ENCODE peak calls at places on chromosomes 16 and 17, in six cellular contexts. J, R, O, S, X and E are unnamed samples.

GRCh38 chr16:87436225-87437172 is 44.4 kb downstream of the MAP1LC3B start:
- DNase-seq in J (no peak), R (peak), O (no peak), S (no peak), X (no peak), E (no peak)

GRCh38 chr17:27245230-27245696 is 48.7 kb upstream of the WSB1 start:
- DNase-seq in J (peak), R (no peak), O (peak), S (peak), X (peak), E (no peak)

GRCh38 chr16:12120331-12120981 is 143.9 kb downstream of the SNX29 start:
- DNase-seq in J (peak), R (no peak), O (no peak), S (no peak), X (no peak), E (no peak)

GRCh38 chr17:38673714-38674012 is 1.1 kb downstream of the EPOP start:
- DNase-seq in J (no peak), R (peak), O (no peak), S (no peak), X (no peak), E (no peak)

GRCh38 chr16:24526701-24527470 is 12.5 kb upstream of the RBBP6 start:
- DNase-seq in J (no peak), R (no peak), O (peak), S (no peak), X (no peak), E (no peak)

GRCh38 chr17:68600881-68601564 is at the start of gene FAM20A:
- DNase-seq in J (no peak), R (peak), O (peak), S (no peak), X (no peak), E (no peak)

GRCh38 chr16:87371261-87371866 is 12.2 kb downstream of the FBXO31 start:
- DNase-seq in J (no peak), R (no peak), O (no peak), S (no peak), X (no peak), E (no peak)

GRCh38 chr17:47785538-47786123 is 36.0 kb downstream of the OSBPL7 start:
- DNase-seq in J (peak), R (no peak), O (peak), S (no peak), X (no peak), E (no peak)

GRCh38 chr16:89094252-89094901 is 725 bp downstream of the ACSF3 start:
- DNase-seq in J (no peak), R (peak), O (no peak), S (peak), X (no peak), E (no peak)

GRCh38 chr17:73203135-73203787 is 10.4 kb downstream of the COG1 start:
- DNase-seq in J (no peak), R (no peak), O (no peak), S (no peak), X (no peak), E (no peak)

GRCh38 chr17:9002236-9002609 is 19.1 kb upstream of the NTN1 start:
- DNase-seq in J (no peak), R (peak), O (peak), S (no peak), X (no peak), E (no peak)

GRCh38 chr17:8650119-8650499 is 19.6 kb upstream of the MYH10 start:
- DNase-seq in J (no peak), R (no peak), O (no peak), S (no peak), X (no peak), E (no peak)

GRCh38 chr17:18182190-18182977 is 1.2 kb upstream of the ALKBH5 start:
- DNase-seq in J (no peak), R (no peak), O (no peak), S (no peak), X (no peak), E (no peak)

GRCh38 chr16:1354815-1355214 is 3.1 kb downstream of the GNPTG start:
- DNase-seq in J (no peak), R (no peak), O (no peak), S (no peak), X (no peak), E (no peak)

GRCh38 chr17:77734371-77735050 is 224.0 kb upstream of the TNRC6C start:
- DNase-seq in J (peak), R (peak), O (peak), S (no peak), X (no peak), E (no peak)

GRCh38 chr17:15479697-15480096 is 12.3 kb upstream of the CDRT4 start:
- DNase-seq in J (no peak), R (no peak), O (no peak), S (no peak), X (no peak), E (no peak)

GRCh38 chr17:81687770-81688541 is 4.1 kb downstream of the HGS start:
- DNase-seq in J (no peak), R (no peak), O (no peak), S (no peak), X (no peak), E (no peak)

GRCh38 chr16:88681084-88681680 is 5.1 kb downstream of the SNAI3 start:
- DNase-seq in J (no peak), R (peak), O (no peak), S (peak), X (no peak), E (no peak)

GRCh38 chr17:75854881-75855309 is 240 bp downstream of the WBP2 start:
- DNase-seq in J (no peak), R (no peak), O (no peak), S (no peak), X (peak), E (no peak)

GRCh38 chr16:30406911-30407793 is at the start of gene ZNF771:
- DNase-seq in J (peak), R (peak), O (peak), S (peak), X (peak), E (peak)

GRCh38 chr16:53673189-53673588 is 30.5 kb downstream of the RPGRIP1L start:
- DNase-seq in J (no peak), R (no peak), O (no peak), S (no peak), X (no peak), E (no peak)

GRCh38 chr16:11039726-11040125 is 95.4 kb downstream of the CLEC16A start:
- DNase-seq in J (no peak), R (no peak), O (no peak), S (no peak), X (no peak), E (no peak)